ENCODE peak calls at places on chromosomes 4 and X, in five cellular contexts. D, K, E, P and T are unnamed samples. For H3K4me1, the result is how much of the 10 kb centered on the place peaks cover.

GRCh38 chr4:138870739-138871633 is 144.6 kb upstream of the NOCT start:
- DNase-seq in D (peak), K (peak), E (no peak), P (peak), T (peak)

GRCh38 chrX:119502727-119503483 is 34.7 kb downstream of the SLC25A5 start:
- DNase-seq in D (no peak), K (no peak), E (peak), P (peak), T (no peak)

GRCh38 chr4:108560624-108561023 is 59.8 kb upstream of the RPL34 start:
- DNase-seq in D (no peak), K (no peak), E (no peak), P (no peak), T (no peak)

GRCh38 chrX:104118765-104119164 is 6.4 kb downstream of the ZCCHC18 start:
- DNase-seq in D (peak), K (no peak), E (no peak), P (no peak), T (no peak)

GRCh38 chr4:71214578-71214977 is 124.2 kb upstream of the SLC4A4 start:
- DNase-seq in D (no peak), K (no peak), E (no peak), P (no peak), T (no peak)

GRCh38 chr4:3285558-3286334 is 7.1 kb upstream of the RGS12 start:
- DNase-seq in D (no peak), K (no peak), E (no peak), P (peak), T (no peak)

GRCh38 chr4:55445921-55446577 is 50.3 kb downstream of the TMEM165 start:
- DNase-seq in D (no peak), K (no peak), E (no peak), P (peak), T (no peak)

GRCh38 chrX:118346258-118347094 is 570 bp downstream of the WDR44 start:
- DNase-seq in D (peak), K (peak), E (peak), P (no peak), T (peak)

GRCh38 chr4:173399016-173399415 is at the start of gene SCRG1:
- DNase-seq in D (no peak), K (peak), E (no peak), P (peak), T (peak)

GRCh38 chrX:87744391-87744790 is 226.8 kb downstream of the KLHL4 start:
- DNase-seq in D (no peak), K (no peak), E (no peak), P (no peak), T (no peak)

GRCh38 chrX:18997916-18998315 is 14.0 kb upstream of the PHKA2 start:
- DNase-seq in D (no peak), K (no peak), E (no peak), P (no peak), T (no peak)

GRCh38 chrX:17617794-17618193 is 119.5 kb upstream of the SCML1 start:
- DNase-seq in D (no peak), K (no peak), E (no peak), P (peak), T (no peak)

GRCh38 chr4:4839471-4839810 is 20.0 kb upstream of the MSX1 start:
- DNase-seq in D (no peak), K (no peak), E (no peak), P (no peak), T (no peak)

GRCh38 chr4:67765928-67766327 is 11.7 kb upstream of the GNRHR start:
- DNase-seq in D (no peak), K (no peak), E (no peak), P (no peak), T (no peak)

GRCh38 chrX:76148753-76149152 is 24.1 kb upstream of the PBDC1 start:
- DNase-seq in D (peak), K (no peak), E (no peak), P (peak), T (no peak)

GRCh38 chrX:119757979-119758681 is at the start of gene SOWAHD:
- DNase-seq in D (no peak), K (no peak), E (peak), P (peak), T (peak)

GRCh38 chrX:130296743-130297142 is 28.0 kb upstream of the ZNF280C start:
- DNase-seq in D (no peak), K (no peak), E (no peak), P (peak), T (no peak)

GRCh38 chr4:147194107-147194506 is 248.4 kb upstream of the TTC29 start:
- DNase-seq in D (no peak), K (no peak), E (no peak), P (peak), T (no peak)

GRCh38 chr4:122701061-122701460 is 31.4 kb upstream of the BBS12 start:
- DNase-seq in D (no peak), K (no peak), E (no peak), P (no peak), T (no peak)
- H3K27ac ChIP-seq in D (no peak), K (no peak), E (no peak), P (no peak), T (peak)

DNA sequence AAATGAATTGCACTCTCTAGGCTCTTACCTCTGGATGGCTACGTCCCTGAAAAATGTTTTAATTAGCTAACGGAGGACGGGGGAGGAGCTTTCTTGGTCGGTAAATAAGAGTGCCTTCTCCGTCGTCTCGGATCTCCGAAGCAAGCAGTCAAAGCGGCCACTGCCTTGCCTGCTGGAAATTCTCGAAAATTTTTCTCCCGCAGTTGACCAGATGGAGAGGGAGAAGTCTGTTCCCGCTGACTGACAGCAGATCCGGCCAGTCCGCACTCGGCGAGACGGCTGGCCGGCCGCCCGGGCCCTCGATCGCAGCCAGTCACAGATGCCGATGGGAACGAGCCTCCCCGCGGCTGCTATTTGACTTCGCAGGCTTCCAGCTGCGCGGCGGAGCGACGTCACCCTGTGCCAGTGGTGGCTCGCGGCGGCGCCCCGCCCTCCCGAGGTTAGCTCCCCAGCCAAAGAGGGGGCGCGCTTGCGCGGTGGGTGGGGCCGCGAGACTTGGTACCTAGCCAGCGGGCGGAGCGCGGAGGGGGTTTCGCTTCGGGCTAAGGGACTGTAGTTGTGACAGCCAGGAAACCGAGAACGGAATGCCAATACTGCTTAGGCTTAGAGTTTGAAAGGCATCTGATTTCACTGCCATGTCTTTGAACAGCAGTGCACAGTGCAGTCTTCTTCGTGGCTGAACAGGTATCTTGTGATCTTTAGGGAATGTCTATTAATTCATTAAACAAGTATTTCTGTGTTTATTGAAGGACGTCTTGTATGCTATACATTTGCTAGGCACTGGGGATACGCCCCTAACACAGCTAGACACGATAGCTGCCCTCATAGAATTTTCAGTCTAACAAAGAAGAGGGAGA is at the start of gene PPM1K:
- DNase-seq in D (peak), K (peak), E (peak), P (peak), T (peak)
- H3K4me1 ChIP-seq in D (half or more), K (under half), E (under half), P (under half), T (half or more)

DNA sequence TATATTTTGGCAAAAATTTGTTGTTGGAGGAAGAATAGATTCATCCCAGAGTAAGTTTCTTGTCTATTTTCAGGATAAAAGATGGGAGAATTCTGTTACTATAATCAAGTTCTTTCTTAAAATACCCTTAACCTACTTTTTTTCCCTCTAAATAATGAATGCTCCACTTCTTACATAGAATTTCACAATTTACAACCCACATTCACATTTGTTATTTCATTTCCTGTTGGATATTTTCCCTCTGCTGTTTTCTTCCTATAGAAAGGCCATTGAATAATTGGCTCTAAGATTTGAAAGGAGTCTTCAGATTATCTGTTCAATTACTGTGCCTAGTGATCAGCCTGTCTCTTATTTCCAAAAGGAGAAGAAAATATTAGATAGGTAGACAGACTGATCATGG is 79.6 kb downstream of the CPE start:
- DNase-seq in D (no peak), K (no peak), E (no peak), P (peak), T (no peak)
- H3K27ac ChIP-seq in D (no peak), K (no peak), E (no peak), P (no peak), T (no peak)

GRCh38 chrX:133369065-133369464 is 46.2 kb downstream of the GPC4 start:
- DNase-seq in D (no peak), K (no peak), E (no peak), P (no peak), T (no peak)
- H3K4me1 ChIP-seq in D (under half), K (under half), E (under half), P (under half), T (under half)

GRCh38 chr4:26065833-26066232 is 151.8 kb downstream of the SMIM20 start:
- DNase-seq in D (no peak), K (no peak), E (no peak), P (peak), T (no peak)

GRCh38 chr4:26071688-26072087 is 157.7 kb downstream of the SMIM20 start:
- DNase-seq in D (no peak), K (no peak), E (no peak), P (no peak), T (no peak)

GRCh38 chr4:26073886-26074560 is 160.0 kb downstream of the SMIM20 start:
- DNase-seq in D (no peak), K (no peak), E (no peak), P (no peak), T (no peak)

GRCh38 chr4:26067035-26067434 is 153.0 kb downstream of the SMIM20 start:
- DNase-seq in D (no peak), K (no peak), E (no peak), P (no peak), T (no peak)

DNA sequence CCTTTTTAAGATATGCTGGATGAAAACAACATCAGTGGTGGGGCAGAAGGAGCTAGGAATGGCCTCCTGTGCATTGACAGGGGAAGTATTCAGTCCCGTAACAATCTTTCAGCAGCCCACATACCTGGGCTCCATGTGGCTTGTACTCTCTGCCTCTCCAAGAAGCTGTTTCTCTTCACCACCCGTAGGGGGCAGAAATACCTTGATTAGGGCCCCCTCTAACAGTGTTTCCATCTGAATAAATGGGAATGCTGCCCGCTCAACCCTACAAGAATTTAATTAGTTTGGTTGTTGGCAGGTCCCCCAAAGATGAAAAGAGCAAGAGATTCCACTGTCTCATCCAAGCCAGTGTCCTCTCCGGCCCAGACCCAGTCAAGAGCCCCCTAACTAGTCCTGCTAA is 155.2 kb downstream of the SMIM20 start:
- DNase-seq in D (peak), K (peak), E (no peak), P (peak), T (no peak)
- H3K27ac ChIP-seq in D (no peak), K (no peak), E (no peak), P (no peak), T (no peak)

DNA sequence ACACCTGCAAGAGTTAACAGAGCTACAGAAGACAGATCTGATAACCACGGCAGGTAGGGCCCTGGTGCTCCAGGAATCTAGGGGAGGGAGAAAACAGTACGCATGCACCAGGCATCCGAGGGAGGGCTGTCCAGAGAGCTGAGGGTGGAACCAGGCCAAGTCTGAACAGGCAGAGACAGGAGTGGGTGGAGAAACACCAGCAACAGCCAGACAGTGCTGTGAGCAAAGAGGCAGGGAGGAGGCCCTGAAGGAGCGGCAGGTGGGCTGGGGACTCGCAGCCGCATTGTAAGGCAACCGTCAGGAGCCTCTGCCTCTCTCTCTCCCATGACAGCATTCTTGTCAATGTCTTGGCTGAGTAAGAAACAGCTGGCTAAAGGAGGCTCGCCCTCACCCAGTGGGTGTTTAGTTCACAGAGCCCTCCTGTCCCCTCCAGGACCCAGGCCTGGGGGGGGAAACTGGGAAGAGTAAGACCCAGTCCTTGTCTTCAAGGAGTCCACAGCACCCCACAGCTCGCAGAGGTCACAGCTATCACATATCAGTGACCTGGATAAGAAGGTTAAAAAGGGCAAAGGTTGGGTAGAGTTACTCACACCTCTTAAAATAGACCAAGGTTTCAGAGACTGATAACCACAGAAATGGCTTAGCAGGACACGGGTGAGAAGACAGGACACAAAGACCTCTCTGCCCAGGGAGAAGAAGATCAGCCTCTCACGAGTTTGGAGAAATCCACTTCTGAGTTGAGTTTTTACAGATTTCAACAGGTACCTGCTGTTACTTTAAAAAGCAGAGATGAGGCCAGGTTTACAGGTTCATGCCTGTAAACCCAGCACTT is 10.5 kb downstream of the ACSL1 start:
- DNase-seq in D (no peak), K (no peak), E (peak), P (peak), T (peak)
- H3K4me1 ChIP-seq in D (under half), K (under half), E (under half), P (under half), T (half or more)

GRCh38 chrX:155056471-155056870 is 14.5 kb downstream of the CMC4 start:
- DNase-seq in D (no peak), K (no peak), E (no peak), P (no peak), T (no peak)
- H3K27ac ChIP-seq in D (no peak), K (no peak), E (no peak), P (no peak), T (peak)